ENCODE peak calls at places on chromosomes 7 and 10, in five cellular contexts. M is heart left ventricle, H is transverse colon, F is A549, Q is ovary. Y is an unnamed sample.

GRCh38 chr7:21370283-21370982 is 57.5 kb upstream of the SP4 start:
- DNase-seq in M (no peak), Q (no peak), F (no peak), H (no peak), Y (no peak)

GRCh38 chr10:68223535-68224165 is 8.3 kb downstream of the ATOH7 start:
- DNase-seq in H (peak; percentile 27), M (no peak), F (peak; percentile 38), Q (no peak), Y (peak; percentile 64)

GRCh38 chr7:117154721-117155120 is 168.1 kb downstream of the WNT2 start:
- DNase-seq in H (no peak), M (no peak), F (no peak), Q (no peak), Y (no peak)

GRCh38 chr10:30977385-30977784 is 54.3 kb downstream of the ZNF438 start:
- DNase-seq in M (no peak), H (no peak), F (no peak), Q (no peak), Y (no peak)

GRCh38 chr10:121813211-121813812 is 114.5 kb downstream of the ATE1 start:
- DNase-seq in Q (no peak), F (peak; percentile 13), M (no peak), H (no peak), Y (no peak)

GRCh38 chr10:10564081-10564480 is 453.6 kb upstream of the CELF2 start:
- DNase-seq in Q (no peak), H (no peak), F (no peak), M (no peak), Y (no peak)

GRCh38 chr7:4830176-4830575 is 31.7 kb downstream of the PAPOLB start:
- DNase-seq in H (peak; percentile 53), F (peak; percentile 74), Q (peak; percentile 48), M (peak; percentile 83), Y (no peak)

GRCh38 chr10:58919927-58920654 is 256.4 kb upstream of the PHYHIPL start:
- DNase-seq in F (peak; percentile 72), Q (no peak), H (no peak), M (no peak), Y (no peak)

GRCh38 chr10:47173929-47174442 is 126.0 kb upstream of the GDF10 start:
- DNase-seq in Q (no peak), M (no peak), F (no peak), H (no peak), Y (peak; percentile 57)

GRCh38 chr7:142412551-142413193 is 154.8 kb upstream of the PRSS58 start:
- DNase-seq in F (peak; percentile 73), H (no peak), M (no peak), Q (no peak), Y (no peak)

GRCh38 chr10:84412482-84412881 is 84.1 kb downstream of the CCSER2 start:
- DNase-seq in M (no peak), Q (no peak), F (no peak), H (no peak), Y (no peak)

GRCh38 chr7:115679976-115680375 is 350.6 kb downstream of the TFEC start:
- DNase-seq in F (peak; percentile 59), Q (no peak), H (peak; percentile 10), M (no peak), Y (no peak)

GRCh38 chr10:19683326-19683725 is 132.9 kb upstream of the PLXDC2 start:
- DNase-seq in Q (no peak), F (no peak), M (no peak), H (no peak), Y (no peak)

GRCh38 chr7:150481955-150482354 is 31.5 kb downstream of the GIMAP8 start:
- DNase-seq in M (no peak), F (no peak), Q (no peak), H (no peak), Y (no peak)

GRCh38 chr10:27561362-27561761 is 57.3 kb downstream of the RAB18 start:
- DNase-seq in H (no peak), M (no peak), F (no peak), Q (no peak), Y (no peak)
- TF ChIP-seq POLR2A in H (no peak), M (no peak), F (no peak), Q (no peak), Y (no peak)

GRCh38 chr7:99108615-99109014 is 35.3 kb downstream of the SMURF1 start:
- DNase-seq in M (no peak), Q (no peak), H (no peak), F (no peak), Y (no peak)

GRCh38 chr7:99104631-99105030 is 39.3 kb downstream of the SMURF1 start:
- DNase-seq in F (no peak), M (no peak), Q (no peak), H (no peak), Y (no peak)

GRCh38 chr7:99106411-99106810 is 37.5 kb downstream of the SMURF1 start:
- DNase-seq in M (no peak), Q (peak; percentile 34), H (no peak), F (no peak), Y (no peak)

GRCh38 chr7:99105756-99106155 is 38.2 kb downstream of the SMURF1 start:
- DNase-seq in F (no peak), M (no peak), Q (no peak), H (no peak), Y (no peak)

GRCh38 chr7:99106869-99107268 is 37.0 kb downstream of the SMURF1 start:
- DNase-seq in Q (no peak), F (no peak), M (no peak), H (no peak), Y (no peak)
- H3K4me1 ChIP-seq in Q (peaks cover 19% of the 10 kb centered on the region), F (peaks cover 100% of the 10 kb centered on the region), M (peaks cover 28% of the 10 kb centered on the region), H (peaks cover 43% of the 10 kb centered on the region), Y (peaks cover 84% of the 10 kb centered on the region)

DNA sequence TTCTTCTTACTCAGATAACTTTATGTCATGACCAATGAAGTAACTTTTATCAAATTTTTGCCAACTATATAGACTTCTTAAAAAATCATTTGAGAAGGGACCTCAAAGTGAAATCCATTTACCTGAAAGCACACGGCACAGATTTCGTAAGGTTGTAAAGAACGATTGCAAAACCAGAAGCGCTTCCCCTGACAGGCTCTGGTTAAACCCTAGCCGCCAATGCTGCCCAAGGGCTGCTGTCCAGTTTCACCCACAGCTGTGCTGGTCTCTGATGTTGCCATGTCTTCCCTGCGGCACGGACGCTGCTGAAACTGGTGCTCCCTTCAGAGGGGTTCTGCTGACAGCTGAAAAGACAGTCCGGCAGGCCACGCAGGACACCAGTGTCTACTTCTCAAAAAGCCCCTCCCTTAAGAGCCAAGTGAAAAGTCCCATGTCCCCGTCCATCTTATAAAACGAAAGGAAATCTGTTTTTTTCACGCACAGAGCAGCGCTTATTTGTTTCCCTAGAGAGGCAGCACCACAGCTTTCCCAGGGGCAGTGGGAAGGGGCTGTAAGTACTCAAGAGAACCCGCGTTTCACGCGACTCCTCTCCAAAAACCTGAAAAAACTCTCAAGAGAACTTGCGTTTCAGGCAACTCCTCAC is 32.5 kb downstream of the GNA12 start:
- DNase-seq in H (no peak), M (peak; percentile 55), F (no peak), Q (peak; percentile 65), Y (no peak)
- TF ChIP-seq POLR2A in H (no peak), M (no peak), F (no peak), Q (no peak), Y (no peak)

GRCh38 chr10:27319752-27320561 is 79.4 kb upstream of the ACBD5 start:
- DNase-seq in Q (no peak), H (peak; percentile 49), M (peak; percentile 75), F (peak; percentile 17), Y (no peak)
- H3K4me1 ChIP-seq in Q (peaks cover 2% of the 10 kb centered on the region), H (peaks cover 4% of the 10 kb centered on the region), M (peaks cover 8% of the 10 kb centered on the region), F (no peaks in the 10 kb centered on the region), Y (no peaks in the 10 kb centered on the region)

GRCh38 chr7:101595246-101595645 is 33.9 kb downstream of the MYL10 start:
- DNase-seq in M (no peak), F (no peak), Q (no peak), H (no peak), Y (no peak)
- TF ChIP-seq POLR2A in M (no peak), F (no peak), Q (no peak), H (no peak), Y (no peak)

GRCh38 chr7:33062782-33063443 is 337 bp upstream of the NT5C3A start:
- DNase-seq in M (peak; percentile 94), F (peak; percentile 95), Q (peak; percentile 95), H (peak; percentile 95), Y (peak; percentile 98)

GRCh38 chr7:33059635-33060034 is 2.9 kb downstream of the NT5C3A start:
- DNase-seq in M (no peak), F (no peak), Q (no peak), H (no peak), Y (no peak)

GRCh38 chr7:33062023-33062781 is at the start of gene NT5C3A:
- DNase-seq in Q (no peak), F (no peak), M (peak; percentile 43), H (peak; percentile 52), Y (no peak)

GRCh38 chr7:33065981-33066380 is 3.4 kb upstream of the NT5C3A start:
- DNase-seq in H (no peak), Q (no peak), F (no peak), M (no peak), Y (no peak)

DNA sequence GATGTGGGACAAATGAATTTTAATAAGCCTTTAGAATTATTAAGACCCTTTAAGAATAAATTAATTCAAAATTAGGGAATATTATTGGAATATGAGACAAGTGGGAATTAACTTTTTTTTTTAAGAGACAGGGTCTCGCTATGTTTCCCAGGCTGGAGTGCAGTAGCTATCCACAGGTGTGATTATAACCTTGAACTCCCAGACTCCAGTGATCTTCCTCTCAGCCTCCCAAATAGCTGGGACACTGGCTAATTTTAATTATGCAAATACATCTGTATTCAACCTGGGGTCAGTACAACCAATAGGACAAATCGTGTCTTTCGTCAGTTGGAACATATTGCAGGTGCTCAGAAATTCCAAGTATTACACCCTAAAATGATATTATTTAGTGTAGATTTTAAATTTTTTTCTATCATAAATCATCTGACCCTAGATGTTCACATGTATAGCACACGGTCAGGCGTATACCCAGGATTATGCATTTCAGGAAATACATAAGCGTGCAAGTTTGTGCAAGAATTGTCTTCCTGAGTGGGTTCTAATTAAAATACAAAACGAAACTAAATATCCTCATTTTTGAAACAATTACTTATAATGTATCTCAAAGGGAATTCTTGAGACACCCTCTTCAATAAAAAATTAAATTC is 1.2 kb downstream of the NT5C3A start:
- DNase-seq in Q (no peak), M (no peak), H (no peak), F (no peak), Y (no peak)
- H3K4me1 ChIP-seq in Q (peaks cover 5% of the 10 kb centered on the region), M (peaks cover 24% of the 10 kb centered on the region), H (peaks cover 37% of the 10 kb centered on the region), F (peaks cover 11% of the 10 kb centered on the region), Y (peaks cover 36% of the 10 kb centered on the region)

GRCh38 chr10:92848441-92849233 is at the start of gene EXOC6:
- DNase-seq in H (peak; percentile 86), M (peak; percentile 89), F (peak; percentile 88), Q (peak; percentile 83), Y (no peak)
- TF ChIP-seq POLR2A in H (no peak), M (no peak), F (peak; percentile 72), Q (no peak), Y (no peak)

Y was measured in esophagus muscularis mucosa.